ENCODE peak calls at places on chromosomes 2 and 18, in five cellular contexts. Y is NCI-H1105; U is stimulated activated CD4-positive, alpha-beta T cell treated with anti-CD3 and anti-CD28 coated beads, Interleukin-2, amount 100 ng/mL, for 48 hours; W is endothelial cell; P is T-helper 9 cell. I is an unnamed sample.

GRCh38 chr18:9106800-9107574 is 4.5 kb downstream of the NDUFV2 start:
- DNase-seq in Y (no peak), U (no peak), W (no peak), P (no peak), I (no peak)

GRCh38 chr2:32355976-32356734 is 668 bp upstream of the BIRC6 start:
- DNase-seq in Y (no peak), U (no peak), W (no peak), P (no peak), I (no peak)

GRCh38 chr2:14756981-14757657 is 124.6 kb downstream of the LRATD1 start:
- DNase-seq in Y (no peak), U (no peak), W (no peak), P (no peak), I (no peak)

GRCh38 chr18:78935406-78935805 is 44.2 kb upstream of the SALL3 start:
- DNase-seq in Y (no peak), U (no peak), W (no peak), P (no peak), I (no peak)

GRCh38 chr2:29966256-29966655 is 44.9 kb upstream of the ALK start:
- DNase-seq in Y (no peak), U (no peak), W (no peak), P (no peak), I (no peak)

GRCh38 chr18:75060185-75060584 is 148.8 kb downstream of the PTGR3 start:
- DNase-seq in Y (no peak), U (no peak), W (no peak), P (no peak), I (no peak)

GRCh38 chr2:215958231-215958630 is 55.1 kb downstream of the MREG start:
- DNase-seq in Y (no peak), U (no peak), W (no peak), P (no peak), I (no peak)

GRCh38 chr2:85888020-85888744 is 608 bp downstream of the ST3GAL5 start:
- DNase-seq in Y (no peak), U (peak), W (peak), P (peak), I (peak)

GRCh38 chr18:3726241-3726951 is 276.4 kb downstream of the TGIF1 start:
- DNase-seq in Y (no peak), U (no peak), W (no peak), P (no peak), I (no peak)

GRCh38 chr18:74396252-74397204 is 60.6 kb downstream of the DIPK1C start:
- DNase-seq in Y (no peak), U (no peak), W (no peak), P (no peak), I (no peak)

GRCh38 chr18:8706981-8707940 is 1.9 kb downstream of the MTCL1 start:
- DNase-seq in Y (peak), U (no peak), W (peak), P (no peak), I (peak)

GRCh38 chr2:149200109-149200520 is 130.3 kb upstream of the LYPD6 start:
- DNase-seq in Y (no peak), U (no peak), W (no peak), P (no peak), I (no peak)

GRCh38 chr2:213848631-213849030 is 562.2 kb upstream of the VWC2L start:
- DNase-seq in Y (no peak), U (no peak), W (no peak), P (no peak), I (no peak)

GRCh38 chr2:26455801-26456700 is 21.9 kb downstream of the OTOF start:
- DNase-seq in Y (no peak), U (no peak), W (no peak), P (no peak), I (peak)

GRCh38 chr18:56652802-56653201 is 1.6 kb downstream of the WDR7 start:
- DNase-seq in Y (no peak), U (no peak), W (no peak), P (no peak), I (no peak)

GRCh38 chr2:143158500-143159262 is 29.5 kb downstream of the ARHGAP15 start:
- DNase-seq in Y (no peak), U (no peak), W (no peak), P (no peak), I (no peak)

GRCh38 chr2:28160986-28161425 is 231.7 kb upstream of the FOSL2 start:
- DNase-seq in Y (no peak), U (no peak), W (no peak), P (no peak), I (no peak)

GRCh38 chr18:24128700-24129099 is 10.2 kb upstream of the CABYR start:
- DNase-seq in Y (no peak), U (no peak), W (no peak), P (no peak), I (no peak)

GRCh38 chr2:119283873-119284331 is 60.3 kb downstream of the STEAP3 start:
- DNase-seq in Y (no peak), U (no peak), W (no peak), P (no peak), I (no peak)

GRCh38 chr2:173254659-173255058 is 100.0 kb upstream of the CDCA7 start:
- DNase-seq in Y (no peak), U (no peak), W (no peak), P (no peak), I (no peak)

GRCh38 chr18:45505497-45506206 is 109.6 kb upstream of the SLC14A2 start:
- DNase-seq in Y (no peak), U (no peak), W (no peak), P (no peak), I (no peak)

GRCh38 chr2:128520787-128521186 is 202.1 kb upstream of the HS6ST1 start:
- DNase-seq in Y (no peak), U (peak), W (no peak), P (no peak), I (peak)

GRCh38 chr2:109126501-109126860 is 2.5 kb upstream of the SH3RF3 start:
- DNase-seq in Y (no peak), U (no peak), W (no peak), P (no peak), I (no peak)

GRCh38 chr2:98771771-98772521 is 41.0 kb upstream of the MGAT4A start:
- DNase-seq in Y (no peak), U (peak), W (no peak), P (peak), I (peak)

GRCh38 chr2:150479075-150479915 is 8.2 kb downstream of the RND3 start:
- DNase-seq in Y (no peak), U (no peak), W (no peak), P (no peak), I (no peak)

GRCh38 chr18:79616651-79617518 is 62.7 kb upstream of the CTDP1 start:
- DNase-seq in Y (no peak), U (no peak), W (peak), P (no peak), I (peak)

GRCh38 chr2:104872866-104873688 is 19.2 kb downstream of the POU3F3 start:
- DNase-seq in Y (peak), U (no peak), W (peak), P (no peak), I (peak)

I was measured in spleen.